ENCODE peak calls at places on chromosome 3, in five cellular contexts. W, U, V, D and S are unnamed samples.

GRCh38 chr3:159938712-159939111 is 49.9 kb upstream of the IL12A start:
- DNase-seq in U (no peak), W (peak; percentile 56), V (peak; percentile 31), D (no peak), S (no peak)

GRCh38 chr3:8627949-8628348 is 16.6 kb downstream of the SSUH2 start:
- DNase-seq in V (no peak), W (no peak), D (no peak), U (no peak), S (no peak)

GRCh38 chr3:81744366-81744765 is 17.1 kb downstream of the GBE1 start:
- DNase-seq in V (peak; percentile 97), U (peak; percentile 17), D (no peak), W (peak; percentile 75), S (peak; percentile 49)

GRCh38 chr3:117407317-117407716 is 697.7 kb downstream of the TUSC7 start:
- DNase-seq in U (peak; percentile 69), D (peak; percentile 35), V (no peak), W (peak; percentile 1), S (peak; percentile 17)

GRCh38 chr3:127411083-127411727 is 123.4 kb upstream of the PRR20G start:
- DNase-seq in D (no peak), U (no peak), W (no peak), V (no peak), S (no peak)

GRCh38 chr3:108378153-108378951 is 82.0 kb downstream of the HHLA2 start:
- DNase-seq in U (no peak), W (no peak), D (peak; percentile 53), V (no peak), S (no peak)

GRCh38 chr3:112086857-112087524 is 802 bp downstream of the C3orf52 start:
- DNase-seq in V (peak; percentile 57), U (peak; percentile 19), D (no peak), W (peak; percentile 82), S (no peak)

GRCh38 chr3:190319660-190320059 is 2.6 kb downstream of the CLDN1 start:
- DNase-seq in U (no peak), W (peak; percentile 99), V (no peak), D (no peak), S (peak; percentile 23)

GRCh38 chr3:73056365-73057150 is 4.9 kb upstream of the EBLN2 start:
- DNase-seq in D (peak; percentile 22), V (no peak), U (peak; percentile 59), W (peak; percentile 19), S (peak; percentile 51)

GRCh38 chr3:29683306-29683993 is 402.6 kb downstream of the RBMS3 start:
- DNase-seq in U (no peak), W (peak; percentile 47), V (peak; percentile 77), D (no peak), S (no peak)

GRCh38 chr3:136105044-136105443 is 91.1 kb downstream of the MSL2 start:
- DNase-seq in U (no peak), V (no peak), D (no peak), W (no peak), S (no peak)

GRCh38 chr3:85228966-85229365 is 270.2 kb downstream of the CADM2 start:
- DNase-seq in D (no peak), V (no peak), U (peak; percentile 35), W (no peak), S (no peak)

GRCh38 chr3:124774305-124774673 is 44.0 kb downstream of the UMPS start:
- DNase-seq in W (no peak), U (peak; percentile 93), V (peak; percentile 78), D (no peak), S (peak; percentile 55)

GRCh38 chr3:130508970-130509369 is 8.0 kb upstream of the COL6A6 start:
- DNase-seq in D (no peak), U (peak; percentile 20), W (no peak), V (no peak), S (no peak)

GRCh38 chr3:173399001-173399400 is 1.5 kb downstream of the NLGN1 start:
- DNase-seq in D (no peak), U (no peak), W (no peak), V (no peak), S (no peak)

GRCh38 chr3:194773666-194774455 is 88.2 kb downstream of the FAM43A start:
- DNase-seq in V (no peak), W (no peak), U (no peak), D (no peak), S (no peak)

GRCh38 chr3:44962606-44963393 is 13.2 kb downstream of the ZDHHC3 start:
- DNase-seq in U (no peak), V (no peak), D (no peak), W (peak; percentile 70), S (peak; percentile 92)

GRCh38 chr3:139380575-139380974 is 8.9 kb downstream of the COPB2 start:
- DNase-seq in W (no peak), D (no peak), V (no peak), U (no peak), S (no peak)

GRCh38 chr3:74631771-74632170 is 17.3 kb upstream of the CNTN3 start:
- DNase-seq in W (no peak), U (no peak), D (no peak), V (no peak), S (no peak)

GRCh38 chr3:100257601-100258000 is 3.2 kb upstream of the TBC1D23 start:
- DNase-seq in D (no peak), V (peak; percentile 32), U (no peak), W (no peak), S (peak; percentile 9)

GRCh38 chr3:12394516-12395271 is 89.6 kb upstream of the TSEN2 start:
- DNase-seq in W (no peak), D (no peak), V (no peak), U (no peak), S (no peak)

GRCh38 chr3:150216041-150216811 is 191.9 kb upstream of the TSC22D2 start:
- DNase-seq in D (no peak), V (peak; percentile 81), W (peak; percentile 56), U (no peak), S (peak; percentile 94)

GRCh38 chr3:141405581-141405980 is 37.3 kb downstream of the ZBTB38 start:
- DNase-seq in V (peak; percentile 85), W (no peak), U (no peak), D (peak; percentile 46), S (no peak)
- H3K4me1 ChIP-seq in V (peaks cover 63% of the 10 kb centered on the region), W (peaks cover 65% of the 10 kb centered on the region), U (peaks cover 23% of the 10 kb centered on the region), D (peaks cover 67% of the 10 kb centered on the region), S (peaks cover 14% of the 10 kb centered on the region)

GRCh38 chr3:37456270-37456708 is 281.9 kb upstream of the LRRFIP2 start:
- DNase-seq in W (no peak), V (no peak), D (no peak), U (peak; percentile 26), S (peak; percentile 92)

GRCh38 chr3:37458162-37458895 is 283.9 kb upstream of the LRRFIP2 start:
- DNase-seq in V (no peak), W (no peak), U (no peak), D (no peak), S (no peak)

GRCh38 chr3:37456791-37457190 is 282.4 kb upstream of the LRRFIP2 start:
- DNase-seq in W (no peak), U (no peak), D (no peak), V (no peak), S (no peak)

GRCh38 chr3:37457392-37458065 is 283.1 kb upstream of the LRRFIP2 start:
- DNase-seq in D (no peak), U (peak; percentile 31), V (no peak), W (no peak), S (peak; percentile 49)

DNA sequence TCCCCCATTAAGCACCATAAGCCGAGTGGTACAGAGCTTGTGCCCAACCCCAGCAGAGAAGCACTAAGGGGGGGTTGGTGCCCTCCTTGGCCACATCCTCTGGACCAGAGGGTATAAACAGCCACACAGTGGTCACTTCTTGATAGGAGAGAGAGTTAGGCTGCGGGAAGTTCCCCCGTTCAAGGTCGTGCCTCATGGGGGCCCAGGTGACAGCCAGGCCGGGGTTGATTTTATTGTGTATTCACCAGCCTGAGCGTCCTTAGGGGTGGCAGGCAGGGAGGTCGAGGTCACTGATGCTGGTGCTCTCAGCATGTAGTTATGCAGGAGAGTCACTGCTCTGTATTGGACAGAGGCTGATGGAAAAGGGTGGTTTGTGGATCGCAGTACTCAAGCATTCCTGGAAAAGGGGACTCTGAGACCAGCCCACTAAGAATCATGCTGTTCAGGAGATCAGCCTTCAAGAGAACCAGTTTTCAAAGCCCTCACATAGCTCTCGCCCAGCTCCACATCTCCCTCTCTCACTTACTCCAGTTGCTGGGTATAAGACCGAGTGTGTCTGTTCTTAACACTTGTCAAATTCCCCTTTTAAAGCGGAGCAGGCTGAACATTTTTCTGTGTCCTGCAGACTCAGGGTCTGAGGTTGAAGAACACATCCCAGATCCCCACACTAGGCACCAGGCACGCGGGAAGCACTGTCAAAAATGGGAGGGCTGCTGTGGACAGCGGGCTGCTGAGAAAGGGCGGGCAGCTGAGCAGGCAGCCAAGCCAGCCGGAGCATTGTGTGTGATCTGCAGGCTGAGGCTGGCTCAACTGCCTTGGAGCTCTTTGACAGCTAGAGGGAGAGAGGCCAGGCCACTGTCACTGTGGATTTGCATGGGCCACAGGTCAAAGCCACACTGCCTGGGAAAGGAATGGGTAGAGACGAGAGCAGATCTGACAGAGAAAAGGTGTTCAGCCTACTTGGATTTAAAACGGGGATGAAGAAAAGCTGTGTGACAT is 279.3 kb upstream of the LRRFIP2 start:
- DNase-seq in U (peak; percentile 42), W (no peak), D (no peak), V (no peak), S (peak; percentile 18)
- TF ChIP-seq EZH2 in U (no peak), W (peak; percentile 71), D (no peak), V (no peak), S (no peak)

GRCh38 chr3:157136647-157137387 is 23.1 kb downstream of the CCNL1 start:
- DNase-seq in D (peak; percentile 98), U (no peak), W (peak; percentile 81), V (peak; percentile 65), S (no peak)
- H3K4me1 ChIP-seq in D (peaks cover 42% of the 10 kb centered on the region), U (peaks cover 3% of the 10 kb centered on the region), W (peaks cover 52% of the 10 kb centered on the region), V (peaks cover 40% of the 10 kb centered on the region), S (peaks cover 27% of the 10 kb centered on the region)

GRCh38 chr3:128488995-128489859 is 3.8 kb downstream of the GATA2 start:
- DNase-seq in U (peak; percentile 64), W (no peak), D (no peak), V (no peak), S (peak; percentile 73)

GRCh38 chr3:128490650-128491070 is 2.3 kb downstream of the GATA2 start:
- DNase-seq in V (no peak), W (no peak), D (no peak), U (no peak), S (no peak)

GRCh38 chr3:128491071-128491899 is 1.7 kb downstream of the GATA2 start:
- DNase-seq in V (no peak), D (no peak), W (no peak), U (no peak), S (peak; percentile 15)

GRCh38 chr3:128488636-128488994 is 4.4 kb downstream of the GATA2 start:
- DNase-seq in U (peak; percentile 60), W (no peak), V (no peak), D (no peak), S (peak; percentile 50)

GRCh38 chr3:128489860-128490649 is 2.9 kb downstream of the GATA2 start:
- DNase-seq in U (peak; percentile 72), W (peak; percentile 34), V (no peak), D (no peak), S (peak; percentile 68)
- TF ChIP-seq EZH2 in U (peak; percentile 96), W (peak; percentile 78), V (peak; percentile 97), D (peak; percentile 33), S (no peak)

GRCh38 chr3:171315101-171315500 is 145.1 kb downstream of the TNIK start:
- DNase-seq in U (no peak), D (no peak), V (no peak), W (no peak), S (no peak)

GRCh38 chr3:171313702-171314101 is 146.5 kb downstream of the TNIK start:
- DNase-seq in U (no peak), V (no peak), D (no peak), W (no peak), S (no peak)

GRCh38 chr3:171317133-171317532 is 143.1 kb downstream of the TNIK start:
- DNase-seq in W (no peak), U (no peak), D (no peak), V (no peak), S (peak; percentile 4)

GRCh38 chr3:171314341-171314740 is 145.9 kb downstream of the TNIK start:
- DNase-seq in W (no peak), V (no peak), U (no peak), D (no peak), S (no peak)

GRCh38 chr3:171315919-171316318 is 144.3 kb downstream of the TNIK start:
- DNase-seq in W (no peak), U (no peak), V (no peak), D (no peak), S (no peak)
- H3K4me1 ChIP-seq in W (no peaks in the 10 kb centered on the region), U (peaks cover 11% of the 10 kb centered on the region), V (no peaks in the 10 kb centered on the region), D (no peaks in the 10 kb centered on the region), S (no peaks in the 10 kb centered on the region)